ENCODE peak calls at places on chromosome 22, in five cellular contexts. E is K562, O is A549, J is GM12878, I is HepG2. P is an unnamed sample.

GRCh38 chr22:42701694-42702093 is 19.0 kb downstream of the A4GALT start:
- DNase-seq in J (no peak), I (no peak), E (no peak), O (no peak), P (no peak)

GRCh38 chr22:47175761-47176359 is 413.4 kb downstream of the TBC1D22A start:
- DNase-seq in E (no peak), O (no peak), J (no peak), I (no peak), P (no peak)

GRCh38 chr22:38348751-38349496 is 31.7 kb upstream of the CSNK1E start:
- DNase-seq in J (no peak), I (no peak), O (no peak), E (no peak), P (peak)

GRCh38 chr22:38325575-38325974 is 8.3 kb upstream of the CSNK1E start:
- DNase-seq in O (no peak), E (no peak), I (no peak), J (no peak), P (peak)

GRCh38 chr22:23533328-23533762 is 46.7 kb downstream of the IGLL1 start:
- DNase-seq in I (peak), J (no peak), E (peak), O (peak), P (peak)

GRCh38 chr22:35104491-35104890 is 38.5 kb downstream of the ISX start:
- DNase-seq in E (no peak), I (no peak), O (no peak), J (no peak), P (no peak)

GRCh38 chr22:44828193-44828592 is 75.8 kb downstream of the ARHGAP8 start:
- DNase-seq in J (no peak), O (peak), I (no peak), E (peak), P (no peak)

GRCh38 chr22:42280140-42280539 is 9.7 kb upstream of the TCF20 start:
- DNase-seq in O (no peak), J (no peak), I (no peak), E (no peak), P (no peak)

GRCh38 chr22:19065929-19066328 is 56.3 kb downstream of the DGCR2 start:
- DNase-seq in E (no peak), O (no peak), J (no peak), I (no peak), P (no peak)

DNA sequence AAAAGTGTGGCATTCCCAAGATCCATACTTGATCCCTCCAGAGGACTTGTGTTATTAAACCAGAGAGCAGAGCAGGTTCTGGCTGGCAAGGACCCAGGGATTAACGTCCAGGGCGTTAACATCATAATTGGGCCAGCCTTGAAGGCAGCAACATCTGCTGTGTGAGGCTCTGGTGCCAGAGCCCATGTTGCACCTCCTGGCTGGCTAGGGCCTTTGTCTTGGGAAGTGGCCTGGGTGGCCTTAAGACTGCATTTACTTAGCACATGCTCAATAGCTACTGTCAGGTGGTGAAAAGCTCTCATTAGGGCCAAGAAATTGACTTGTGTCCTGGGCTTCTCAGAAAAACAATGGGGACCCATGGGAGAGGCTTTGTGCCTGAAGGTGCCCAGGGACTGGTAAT is 66.6 kb downstream of the CACNG2 start:
- DNase-seq in E (no peak), O (no peak), J (no peak), I (no peak), P (no peak)
- TF ChIP-seq HDAC2 in E (no peak), O (no peak), J (no peak), I (no peak), P (no peak)

GRCh38 chr22:49492756-49493251 is 334.9 kb downstream of the BRD1 start:
- DNase-seq in I (no peak), E (no peak), J (no peak), O (no peak), P (no peak)
- TF ChIP-seq CTCF in I (no peak), E (no peak), J (no peak), O (no peak), P (no peak)

GRCh38 chr22:46050916-46051614 is 74.1 kb upstream of the WNT7B start:
- DNase-seq in I (no peak), O (no peak), E (no peak), J (no peak), P (no peak)

GRCh38 chr22:46052801-46053562 is 76.0 kb upstream of the WNT7B start:
- DNase-seq in E (no peak), I (no peak), J (no peak), O (no peak), P (no peak)

GRCh38 chr22:46051646-46052045 is 74.7 kb upstream of the WNT7B start:
- DNase-seq in I (no peak), J (no peak), E (no peak), O (no peak), P (no peak)

GRCh38 chr22:46053563-46054090 is 76.7 kb upstream of the WNT7B start:
- DNase-seq in J (no peak), E (peak), I (no peak), O (peak), P (no peak)

DNA sequence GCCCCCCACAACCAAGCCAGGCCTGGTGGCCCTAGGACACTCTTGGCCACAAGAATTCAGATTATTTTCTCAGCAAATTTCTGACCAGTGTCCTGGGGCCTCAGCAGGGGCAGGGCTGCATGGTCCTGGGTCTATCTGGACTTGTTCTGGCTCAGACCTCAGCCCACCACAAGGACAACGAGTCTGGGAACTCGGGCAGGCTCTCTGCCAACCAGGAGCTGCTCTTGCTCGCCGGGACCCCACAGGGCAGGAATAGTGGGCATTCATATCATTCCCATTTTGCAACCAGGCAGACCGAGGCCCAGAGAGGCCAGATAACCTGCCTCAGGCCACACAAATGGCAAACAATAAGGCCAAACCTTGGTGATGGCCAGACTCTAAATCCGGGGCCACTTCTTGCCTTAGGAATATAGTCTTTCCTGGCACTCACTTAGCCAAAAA is 75.4 kb upstream of the WNT7B start:
- DNase-seq in J (no peak), E (no peak), O (no peak), I (no peak), P (no peak)
- TF ChIP-seq HDAC2 in J (no peak), E (no peak), O (no peak), I (no peak), P (no peak)

GRCh38 chr22:22109693-22110466 is 127.3 kb upstream of the TOP3B start:
- DNase-seq in J (no peak), O (no peak), E (peak), I (no peak), P (no peak)
- TF ChIP-seq CTCF in J (peak), O (peak), E (no peak), I (peak), P (peak)

GRCh38 chr22:29256606-29257325 is 11.0 kb downstream of the RHBDD3 start:
- DNase-seq in E (no peak), O (no peak), J (no peak), I (no peak), P (no peak)

GRCh38 chr22:29259253-29259899 is 8.4 kb downstream of the RHBDD3 start:
- DNase-seq in I (no peak), J (no peak), E (no peak), O (peak), P (no peak)

GRCh38 chr22:29260031-29260560 is 7.7 kb downstream of the RHBDD3 start:
- DNase-seq in J (no peak), O (no peak), E (no peak), I (no peak), P (no peak)

GRCh38 chr22:29258407-29259252 is 9.2 kb downstream of the RHBDD3 start:
- DNase-seq in J (no peak), O (no peak), I (no peak), E (no peak), P (no peak)

GRCh38 chr22:29257751-29258181 is 10.0 kb downstream of the RHBDD3 start:
- DNase-seq in E (no peak), I (no peak), O (no peak), J (no peak), P (no peak)
- TF ChIP-seq HDAC2 in E (no peak), I (no peak), O (no peak), J (no peak), P (no peak)

GRCh38 chr22:30946354-30946753 is 22.2 kb downstream of the MORC2 start:
- DNase-seq in O (no peak), I (no peak), E (no peak), J (no peak), P (no peak)

GRCh38 chr22:30947821-30948454 is 20.6 kb downstream of the MORC2 start:
- DNase-seq in O (no peak), J (no peak), E (peak), I (peak), P (no peak)

GRCh38 chr22:30948930-30949342 is 19.6 kb downstream of the MORC2 start:
- DNase-seq in I (no peak), O (no peak), J (no peak), E (no peak), P (no peak)

GRCh38 chr22:30945653-30946052 is 22.9 kb downstream of the MORC2 start:
- DNase-seq in J (no peak), E (no peak), O (no peak), I (no peak), P (no peak)

DNA sequence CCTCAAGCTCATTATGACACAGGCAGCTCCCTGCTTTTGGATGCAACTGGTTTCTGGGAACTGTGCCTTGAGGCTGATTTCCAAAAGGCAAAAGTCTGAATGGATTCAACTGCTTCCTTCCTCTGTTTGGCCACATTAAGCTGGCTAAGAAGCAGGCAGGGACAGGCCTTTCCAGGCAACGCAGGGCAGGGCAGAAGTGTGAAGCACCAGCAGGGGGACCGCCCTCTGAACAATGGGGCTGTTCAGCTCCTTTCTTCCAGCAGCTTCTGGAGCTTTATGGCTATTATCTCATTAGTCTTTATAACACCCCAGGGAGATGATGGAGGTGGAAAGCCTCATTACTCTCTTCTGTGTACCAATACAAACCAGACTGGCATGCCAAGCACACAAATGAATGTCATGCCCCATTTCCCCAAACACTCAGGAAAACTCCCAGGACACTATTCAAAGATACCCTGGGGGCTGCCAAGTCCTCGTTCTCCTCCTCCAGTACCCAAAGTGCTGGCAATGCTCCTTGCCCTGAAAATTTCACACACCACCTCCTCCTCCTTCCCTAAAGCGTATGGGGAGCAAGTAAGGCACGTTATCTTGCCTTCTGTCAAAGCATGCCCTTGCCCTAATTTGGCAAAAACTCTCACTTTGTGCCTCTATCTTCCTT is 21.3 kb downstream of the MORC2 start:
- DNase-seq in O (no peak), E (no peak), J (no peak), I (no peak), P (no peak)
- TF ChIP-seq CTCF in O (no peak), E (no peak), J (no peak), I (no peak), P (peak)

P was measured in H1.